ENCODE peak calls at places on chromosome 7, in four cellular contexts. O is T-helper 1 cell; F is activated CD4-positive, alpha-beta T cell treated with anti-CD3 and anti-CD28 coated beads for 48 hours; V is T-helper 17 cell. J is an unnamed sample.

GRCh38 chr7:149718730-149719049 is 54.7 kb downstream of the ZNF467 start:
- DNase-seq in F (no peak), V (no peak), O (no peak), J (no peak)

GRCh38 chr7:107330478-107330877 is 139.4 kb upstream of the GPR22 start:
- DNase-seq in V (no peak), O (no peak), F (no peak), J (no peak)

GRCh38 chr7:16627236-16627635 is 18.3 kb downstream of the ANKMY2 start:
- DNase-seq in F (no peak), O (no peak), V (no peak), J (no peak)

GRCh38 chr7:148699772-148700629 is 1.3 kb downstream of the CUL1 start:
- DNase-seq in F (no peak), V (no peak), O (no peak), J (no peak)

GRCh38 chr7:115410427-115410805 is 488.5 kb downstream of the MDFIC start:
- DNase-seq in O (no peak), F (no peak), V (no peak), J (no peak)

GRCh38 chr7:92609921-92610518 is 19.8 kb upstream of the FAM133B start:
- DNase-seq in O (no peak), F (no peak), V (no peak), J (no peak)

GRCh38 chr7:35593896-35594295 is 101.0 kb downstream of the HERPUD2 start:
- DNase-seq in F (peak), V (no peak), O (no peak), J (no peak)

GRCh38 chr7:129532375-129532774 is 30.0 kb downstream of the SMKR1 start:
- DNase-seq in V (no peak), O (no peak), F (no peak), J (no peak)